ENCODE peak calls at places on chromosome 12, in six cellular contexts. G, L, J, O, P and Y are unnamed samples.

GRCh38 chr12:15778126-15778525 is 11.1 kb downstream of the EPS8 start:
- DNase-seq in P (no peak), J (no peak), G (no peak), O (no peak), L (peak; percentile 59), Y (no peak)

GRCh38 chr12:43357141-43357540 is 194.9 kb downstream of the ADAMTS20 start:
- DNase-seq in O (no peak), J (no peak), G (no peak), L (no peak), P (no peak), Y (no peak)

GRCh38 chr12:126084480-126084879 is 1019.2 kb downstream of the AACS start:
- DNase-seq in G (no peak), O (no peak), P (no peak), J (no peak), L (no peak), Y (no peak)

GRCh38 chr12:18723752-18724151 is 14.1 kb downstream of the PLCZ1 start:
- DNase-seq in L (peak; percentile 78), G (peak; percentile 87), P (no peak), J (no peak), O (no peak), Y (no peak)

GRCh38 chr12:78759387-78759786 is 105.2 kb upstream of the SYT1 start:
- DNase-seq in O (no peak), L (peak; percentile 12), J (no peak), P (no peak), G (peak; percentile 74), Y (no peak)

GRCh38 chr12:108448246-108448645 is 66.8 kb upstream of the FICD start:
- DNase-seq in L (no peak), P (no peak), O (no peak), G (no peak), J (no peak), Y (no peak)

GRCh38 chr12:54258286-54258685 is 21.6 kb downstream of the CBX5 start:
- DNase-seq in O (no peak), L (peak; percentile 68), J (no peak), P (no peak), G (peak; percentile 30), Y (no peak)

GRCh38 chr12:65278576-65279386 is at the start of gene MSRB3:
- DNase-seq in J (no peak), O (peak; percentile 78), P (peak; percentile 53), G (peak; percentile 73), L (peak; percentile 84), Y (no peak)

GRCh38 chr12:30870491-30871265 is 55.9 kb upstream of the TSPAN11 start:
- DNase-seq in J (no peak), O (no peak), L (no peak), G (no peak), P (no peak), Y (no peak)

GRCh38 chr12:16168078-16168477 is 109.4 kb downstream of the SLC15A5 start:
- DNase-seq in L (no peak), G (no peak), J (no peak), O (no peak), P (no peak), Y (no peak)

GRCh38 chr12:113287146-113287898 is 47.6 kb downstream of the SLC8B1 start:
- DNase-seq in J (no peak), P (no peak), L (no peak), O (no peak), G (no peak), Y (no peak)

GRCh38 chr12:87870061-87870460 is 159.1 kb downstream of the C12orf50 start:
- DNase-seq in G (no peak), P (no peak), J (no peak), L (no peak), O (no peak), Y (no peak)

GRCh38 chr12:124031058-124031457 is 58.0 kb downstream of the ZNF664 start:
- DNase-seq in P (no peak), O (no peak), L (no peak), G (no peak), J (no peak), Y (no peak)

GRCh38 chr12:57190037-57190436 is 26.6 kb upstream of the NXPH4 start:
- DNase-seq in O (no peak), L (no peak), J (no peak), P (no peak), G (peak; percentile 28), Y (no peak)

GRCh38 chr12:42325776-42326465 is at the start of the genes PPHLN1 and ZCRB1:
- DNase-seq in P (peak; percentile 87), G (peak; percentile 100), O (peak; percentile 90), J (peak; percentile 62), L (peak; percentile 82), Y (peak; percentile 19)

GRCh38 chr12:89947437-89948265 is 239.0 kb upstream of the ATP2B1 start:
- DNase-seq in O (no peak), L (peak; percentile 89), G (peak; percentile 42), J (no peak), P (no peak), Y (no peak)

GRCh38 chr12:4934651-4935050 is 24.9 kb downstream of the KCNA1 start:
- DNase-seq in O (no peak), J (no peak), G (peak; percentile 81), P (no peak), L (no peak), Y (peak; percentile 44)

GRCh38 chr12:113973109-113973904 is 7.2 kb upstream of the RBM19 start:
- DNase-seq in J (no peak), G (no peak), L (no peak), P (no peak), O (no peak), Y (no peak)

GRCh38 chr12:26121841-26122680 is 2.8 kb downstream of the BHLHE41 start:
- DNase-seq in O (peak; percentile 51), J (no peak), P (no peak), L (peak; percentile 50), G (peak; percentile 89), Y (no peak)

GRCh38 chr12:67826946-67827719 is 162.1 kb upstream of the IFNG-AS1 start:
- DNase-seq in J (no peak), G (peak; percentile 73), P (peak; percentile 14), L (peak; percentile 41), O (no peak), Y (no peak)

GRCh38 chr12:82438356-82438755 is 80.0 kb downstream of the METTL25 start:
- DNase-seq in L (peak; percentile 8), J (no peak), O (no peak), P (no peak), G (no peak), Y (no peak)

GRCh38 chr12:57890191-57891120 is 43.9 kb upstream of the CTDSP2 start:
- DNase-seq in L (no peak), O (no peak), G (no peak), J (peak; percentile 64), P (no peak), Y (no peak)